ENCODE peak calls at places on chromosomes 11 and 22, in four cellular contexts. I, X, W and D are unnamed samples.

GRCh38 chr11:93396356-93396755 is 65.8 kb downstream of the DEUP1 start:
- DNase-seq in I (no peak), X (peak; percentile 7), W (peak; percentile 4), D (peak; percentile 51)

GRCh38 chr22:47420211-47420610 is 657.8 kb downstream of the TBC1D22A start:
- DNase-seq in I (no peak), X (no peak), W (no peak), D (no peak)

GRCh38 chr11:77370217-77370616 is 68.7 kb upstream of the GDPD4 start:
- DNase-seq in I (no peak), X (no peak), W (peak; percentile 5), D (no peak)

GRCh38 chr11:2748814-2749554 is 49.2 kb upstream of the KCNQ1OT1 start:
- DNase-seq in I (no peak), X (no peak), W (no peak), D (no peak)

GRCh38 chr11:79076526-79077115 is 364.2 kb downstream of the TENM4 start:
- DNase-seq in I (no peak), X (no peak), W (peak; percentile 78), D (peak; percentile 65)

GRCh38 chr11:72793081-72793451 is 781 bp downstream of the STARD10 start:
- DNase-seq in I (no peak), X (no peak), W (no peak), D (no peak)

GRCh38 chr22:27241430-27242110 is 560.0 kb downstream of the MN1 start:
- DNase-seq in I (no peak), X (no peak), W (no peak), D (peak; percentile 29)

GRCh38 chr11:94648789-94649188 is 81.6 kb downstream of the PIWIL4 start:
- DNase-seq in I (no peak), X (no peak), W (no peak), D (no peak)

GRCh38 chr11:27904358-27905055 is 203.4 kb downstream of the KIF18A start:
- DNase-seq in I (no peak), X (no peak), W (no peak), D (peak; percentile 47)

GRCh38 chr11:74650498-74650897 is 58.1 kb downstream of the POLD3 start:
- DNase-seq in I (peak; percentile 100), X (peak; percentile 69), W (peak; percentile 59), D (no peak)

GRCh38 chr22:25628494-25628893 is 64.0 kb downstream of the GRK3 start:
- DNase-seq in I (no peak), X (no peak), W (no peak), D (no peak)

GRCh38 chr11:95585071-95585751 is 204.4 kb downstream of the FAM76B start:
- DNase-seq in I (no peak), X (no peak), W (peak; percentile 37), D (peak; percentile 61)

GRCh38 chr11:134503596-134503995 is 91.6 kb upstream of the B3GAT1 start:
- DNase-seq in I (no peak), X (no peak), W (no peak), D (no peak)

GRCh38 chr11:18844753-18845367 is 53.3 kb upstream of the PTPN5 start:
- DNase-seq in I (no peak), X (no peak), W (peak; percentile 72), D (peak; percentile 47)

GRCh38 chr11:77873345-77873744 is 52.4 kb downstream of the AAMDC start:
- DNase-seq in I (no peak), X (no peak), W (no peak), D (no peak)

GRCh38 chr22:25351631-25352293 is 132.3 kb downstream of the CRYBB2 start:
- DNase-seq in I (no peak), X (no peak), W (no peak), D (no peak)

GRCh38 chr11:925496-926301 is at the start of gene AP2A2:
- DNase-seq in I (peak; percentile 43), X (no peak), W (peak; percentile 92), D (peak; percentile 97)

GRCh38 chr11:116366980-116367640 is 405.7 kb downstream of the BUD13 start:
- DNase-seq in I (no peak), X (no peak), W (peak; percentile 4), D (no peak)

GRCh38 chr11:28133146-28133545 is 25.0 kb downstream of the METTL15 start:
- DNase-seq in I (no peak), X (no peak), W (peak; percentile 48), D (peak; percentile 19)

GRCh38 chr11:70328556-70328955 is 58.1 kb downstream of the PPFIA1 start:
- DNase-seq in I (no peak), X (no peak), W (no peak), D (no peak)

GRCh38 chr11:9757809-9758675 is 94.2 kb downstream of the SWAP70 start:
- DNase-seq in I (no peak), X (no peak), W (peak; percentile 82), D (peak; percentile 91)

GRCh38 chr22:39503590-39503989 is 1.5 kb downstream of the MIEF1 start:
- DNase-seq in I (no peak), X (no peak), W (no peak), D (no peak)

GRCh38 chr11:36141595-36141994 is 147.6 kb downstream of the COMMD9 start:
- DNase-seq in I (no peak), X (no peak), W (no peak), D (no peak)

GRCh38 chr22:36379593-36380361 is 8.0 kb downstream of the MYH9 start:
- DNase-seq in I (no peak), X (no peak), W (peak; percentile 57), D (no peak)

GRCh38 chr11:134541951-134542350 is 129.9 kb upstream of the B3GAT1 start:
- DNase-seq in I (no peak), X (no peak), W (no peak), D (no peak)

GRCh38 chr22:33350961-33351360 is 292.8 kb upstream of the SYN3 start:
- DNase-seq in I (no peak), X (no peak), W (no peak), D (no peak)

GRCh38 chr11:16291729-16292128 is 64.6 kb downstream of the SOX6 start:
- DNase-seq in I (no peak), X (no peak), W (no peak), D (no peak)

GRCh38 chr11:116611998-116612620 is 160.7 kb downstream of the BUD13 start:
- DNase-seq in I (no peak), X (no peak), W (no peak), D (no peak)

GRCh38 chr11:101126551-101127347 is 2.9 kb downstream of the PGR start:
- DNase-seq in I (no peak), X (no peak), W (peak; percentile 26), D (peak; percentile 35)

GRCh38 chr11:2137202-2138071 is 1.8 kb downstream of the IGF2 start:
- DNase-seq in I (peak; percentile 37), X (peak; percentile 35), W (peak; percentile 87), D (peak; percentile 97)

GRCh38 chr11:116148056-116148455 is 624.7 kb downstream of the BUD13 start:
- DNase-seq in I (no peak), X (no peak), W (no peak), D (no peak)

GRCh38 chr22:37293172-37293571 is 10.9 kb downstream of the CYTH4 start:
- DNase-seq in I (no peak), X (no peak), W (no peak), D (no peak)

GRCh38 chr11:103849366-103849765 is 187.1 kb upstream of the DDI1 start:
- DNase-seq in I (no peak), X (no peak), W (peak; percentile 67), D (no peak)

GRCh38 chr11:37721485-37721884 is 1123.4 kb upstream of the RAG2 start:
- DNase-seq in I (no peak), X (no peak), W (peak; percentile 5), D (peak; percentile 10)

GRCh38 chr11:66494935-66495334 is 14.7 kb downstream of the DPP3 start:
- DNase-seq in I (no peak), X (no peak), W (no peak), D (no peak)

GRCh38 chr22:17368144-17368726 is 1.0 kb upstream of the CECR2 start:
- DNase-seq in I (no peak), X (no peak), W (peak; percentile 17), D (no peak)

GRCh38 chr22:26550498-26551033 is 38.3 kb upstream of the TFIP11 start:
- DNase-seq in I (peak; percentile 76), X (peak; percentile 90), W (peak; percentile 69), D (peak; percentile 47)

GRCh38 chr11:33832676-33833075 is 58.4 kb upstream of the FBXO3 start:
- DNase-seq in I (no peak), X (no peak), W (no peak), D (no peak)

GRCh38 chr11:33829430-33830141 is 55.3 kb upstream of the FBXO3 start:
- DNase-seq in I (peak; percentile 39), X (peak; percentile 11), W (peak; percentile 87), D (peak; percentile 87)

GRCh38 chr11:33830903-33831648 is 56.8 kb upstream of the FBXO3 start:
- DNase-seq in I (no peak), X (no peak), W (no peak), D (no peak)

DNA sequence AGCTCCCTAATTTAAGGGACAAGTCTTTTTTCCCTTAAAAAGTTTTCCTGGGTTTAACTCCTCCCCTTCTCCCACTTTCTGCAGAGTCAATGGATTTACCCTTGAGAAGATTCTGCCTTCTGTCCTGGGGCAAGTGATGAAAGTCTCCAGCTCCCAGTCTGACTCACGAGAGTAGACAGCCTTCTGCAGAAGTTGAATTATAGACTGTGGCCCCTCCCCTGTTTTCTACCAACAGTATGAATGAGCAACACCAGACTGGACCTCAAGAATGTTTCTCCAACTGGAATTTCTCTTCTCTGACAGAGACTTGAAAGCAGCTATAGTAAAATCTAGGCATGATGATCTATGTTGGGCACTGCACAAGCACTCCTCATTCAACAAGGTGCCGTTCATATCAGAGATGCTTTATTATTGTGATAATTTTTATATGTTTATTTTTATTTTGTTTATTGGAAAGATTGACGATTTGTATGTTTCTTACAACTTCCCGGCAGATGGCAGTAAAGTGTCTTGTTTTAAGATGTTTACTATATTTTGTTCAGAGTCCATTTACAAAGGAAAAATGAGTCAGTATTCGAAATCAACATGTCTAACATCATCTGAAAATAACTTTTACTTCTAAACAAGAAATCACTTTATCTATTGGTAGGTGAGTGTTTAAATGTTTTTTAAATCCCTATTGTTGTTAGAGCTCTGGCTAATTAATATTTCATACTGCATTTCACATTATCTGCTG is 56.6 kb downstream of the LMO2 start:
- DNase-seq in I (peak; percentile 13), X (peak; percentile 48), W (peak; percentile 71), D (peak; percentile 82)
- H3K4me3 ChIP-seq in I (no peak overlapping the region), X (no peak overlapping the region), W (no peak overlapping the region), D (peak overlapping the region; percentile 69)

GRCh38 chr22:49600452-49600847 is 227.2 kb downstream of the BRD1 start:
- DNase-seq in I (no peak), X (no peak), W (no peak), D (no peak)
- H3K4me3 ChIP-seq in I (no peak overlapping the region), X (no peak overlapping the region), W (no peak overlapping the region), D (no peak overlapping the region)

GRCh38 chr22:45645150-45645525 is 26.5 kb upstream of the ATXN10 start:
- DNase-seq in I (no peak), X (no peak), W (no peak), D (no peak)
- H3K4me3 ChIP-seq in I (no peak overlapping the region), X (peak overlapping the region; percentile 21), W (no peak overlapping the region), D (no peak overlapping the region)

DNA sequence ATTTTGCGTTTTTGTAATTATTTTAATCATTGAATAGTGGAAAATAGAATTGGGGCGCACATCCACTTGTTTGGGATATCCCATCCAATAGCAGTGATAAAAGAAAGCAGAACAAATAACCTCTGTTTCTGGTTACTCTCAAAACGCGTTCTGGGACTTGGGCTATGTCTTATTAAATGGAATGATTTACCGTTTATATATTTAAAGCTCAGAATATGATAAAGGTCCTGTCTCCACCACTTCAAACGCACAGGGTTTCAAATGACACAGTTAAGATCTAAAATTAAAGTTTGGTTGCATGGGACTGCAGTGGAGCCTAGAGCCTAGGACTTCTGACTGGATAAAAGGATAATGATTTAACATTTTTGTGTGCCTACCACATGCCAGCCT is 2.3 kb upstream of the HSPA8 start:
- DNase-seq in I (no peak), X (no peak), W (no peak), D (no peak)
- H3K4me3 ChIP-seq in I (no peak overlapping the region), X (no peak overlapping the region), W (peak overlapping the region; percentile 17), D (peak overlapping the region; percentile 97)